ENCODE peak calls at places on chromosomes 4 and X, in five cellular contexts. O, Q, L, T and W are unnamed samples.

GRCh38 chr4:128228778-128229457 is 58.7 kb downstream of the PGRMC2 start:
- DNase-seq in O (no peak), Q (no peak), L (no peak), T (no peak), W (no peak)

GRCh38 chrX:16869393-16870094 is 618 bp downstream of the RBBP7 start:
- DNase-seq in O (no peak), Q (no peak), L (no peak), T (no peak), W (peak)

GRCh38 chr4:94976371-94977011 is 218.7 kb downstream of the BMPR1B start:
- DNase-seq in O (no peak), Q (no peak), L (no peak), T (no peak), W (no peak)

GRCh38 chr4:143294310-143294709 is 42.4 kb upstream of the GAB1 start:
- DNase-seq in O (no peak), Q (no peak), L (no peak), T (no peak), W (no peak)

GRCh38 chrX:135194684-135195083 is 23.5 kb upstream of the CT55 start:
- DNase-seq in O (no peak), Q (peak), L (no peak), T (no peak), W (no peak)

GRCh38 chr4:117771647-117772337 is 262.5 kb upstream of the NDST3 start:
- DNase-seq in O (no peak), Q (peak), L (no peak), T (no peak), W (no peak)

GRCh38 chr4:5079581-5079980 is 28.3 kb downstream of the STK32B start:
- DNase-seq in O (no peak), Q (no peak), L (no peak), T (no peak), W (no peak)

GRCh38 chr4:119139316-119139715 is 3.7 kb downstream of the MYOZ2 start:
- DNase-seq in O (no peak), Q (no peak), L (no peak), T (no peak), W (no peak)

GRCh38 chr4:6855692-6856297 is 53.8 kb upstream of the TBC1D14 start:
- DNase-seq in O (peak), Q (no peak), L (no peak), T (peak), W (peak)

GRCh38 chrX:14362731-14363130 is 166.6 kb upstream of the GLRA2 start:
- DNase-seq in O (no peak), Q (no peak), L (no peak), T (no peak), W (no peak)

GRCh38 chrX:119251381-119251780 is 15.3 kb downstream of the PGRMC1 start:
- DNase-seq in O (no peak), Q (no peak), L (no peak), T (no peak), W (no peak)

GRCh38 chrX:8731579-8732395 is at the start of gene ANOS1:
- DNase-seq in O (no peak), Q (no peak), L (no peak), T (no peak), W (no peak)

DNA sequence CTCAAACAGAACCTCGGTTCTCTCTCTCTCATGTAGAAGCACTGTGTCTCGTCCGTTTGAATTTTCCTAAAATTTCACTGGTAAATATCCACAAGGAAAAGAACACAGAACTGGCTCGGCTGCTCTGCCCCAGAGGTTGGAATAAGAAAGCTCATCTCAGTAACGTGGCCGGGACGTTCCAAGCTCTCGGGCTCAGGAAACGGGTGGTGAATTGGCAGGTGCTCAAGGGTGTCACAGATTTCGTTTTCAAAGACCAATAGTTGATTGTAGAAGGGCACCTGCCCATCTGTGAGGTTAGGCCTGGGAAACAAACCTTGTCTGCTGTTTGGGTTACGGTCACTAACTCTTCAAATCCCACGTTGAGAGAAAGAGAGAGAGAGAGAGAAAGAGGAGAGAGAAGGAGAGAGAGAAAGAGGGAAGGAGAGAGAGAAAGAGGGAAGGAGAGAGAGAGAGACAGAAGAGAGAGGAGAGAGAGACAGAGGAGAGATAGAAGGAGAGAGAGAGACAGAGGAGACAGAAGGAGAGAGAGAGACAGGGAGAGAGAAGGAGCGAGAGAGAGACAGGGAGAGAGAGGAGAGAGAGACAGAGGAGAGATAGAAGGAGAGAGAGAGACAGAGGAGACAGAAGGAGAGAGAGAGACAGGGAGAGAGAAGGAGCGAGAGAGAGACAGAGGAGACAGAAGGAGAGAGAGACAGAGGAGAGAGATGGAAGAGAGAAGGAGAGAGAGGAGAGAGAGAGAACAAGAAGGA is 106.6 kb downstream of the CRLF2 start:
- DNase-seq in O (no peak), Q (no peak), L (no peak), T (no peak), W (no peak)
- TF ChIP-seq TAF1 in O (no peak), Q (no peak), L (no peak), T (no peak), W (no peak)

GRCh38 chrX:65994519-65995501 is 45.1 kb downstream of the VSIG4 start:
- DNase-seq in O (no peak), Q (no peak), L (no peak), T (no peak), W (no peak)
- TF ChIP-seq POLR2A in O (no peak), Q (no peak), L (no peak), T (no peak), W (no peak)

DNA sequence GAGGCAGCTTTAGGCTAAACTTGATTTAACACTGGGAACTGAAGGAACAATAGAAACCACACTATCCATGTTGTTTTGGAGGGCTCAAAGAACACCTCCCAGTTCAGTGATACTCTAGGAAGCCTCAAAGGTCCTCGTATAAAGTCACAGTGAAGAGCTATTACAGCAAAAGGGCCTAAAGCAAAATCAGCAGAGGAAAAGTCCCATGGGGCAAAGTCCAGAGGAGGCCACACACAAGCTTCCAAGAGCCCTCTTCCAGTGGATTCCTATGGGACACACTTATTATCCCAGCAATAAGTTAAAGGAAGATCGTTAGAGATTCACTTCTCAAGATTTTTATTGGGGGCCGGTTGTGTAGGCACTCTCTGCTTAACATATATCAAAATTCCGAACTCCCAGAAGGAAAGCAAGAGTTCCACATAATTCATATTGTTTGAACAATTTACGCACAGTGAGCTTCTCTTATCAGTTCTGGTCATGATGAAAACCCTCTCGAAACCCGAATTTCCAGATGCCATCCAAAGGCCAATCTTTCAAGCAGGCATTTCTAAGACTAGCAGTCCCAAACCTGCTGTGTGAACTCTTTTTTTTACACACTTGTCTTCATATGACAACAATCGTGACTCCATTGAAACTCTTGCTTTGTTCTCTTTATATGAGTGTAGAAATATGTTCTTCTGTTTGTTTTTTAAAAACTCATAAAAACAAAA is 53.7 kb downstream of the ANXA5 start:
- DNase-seq in O (no peak), Q (no peak), L (no peak), T (peak), W (no peak)
- TF ChIP-seq POLR2AphosphoS5 in O (no peak), Q (no peak), L (no peak), T (no peak), W (no peak)

GRCh38 chrX:24494544-24495113 is 29.5 kb downstream of the PDK3 start:
- DNase-seq in O (no peak), Q (no peak), L (no peak), T (peak), W (no peak)
- TF ChIP-seq TAF1 in O (no peak), Q (no peak), L (no peak), T (no peak), W (no peak)

DNA sequence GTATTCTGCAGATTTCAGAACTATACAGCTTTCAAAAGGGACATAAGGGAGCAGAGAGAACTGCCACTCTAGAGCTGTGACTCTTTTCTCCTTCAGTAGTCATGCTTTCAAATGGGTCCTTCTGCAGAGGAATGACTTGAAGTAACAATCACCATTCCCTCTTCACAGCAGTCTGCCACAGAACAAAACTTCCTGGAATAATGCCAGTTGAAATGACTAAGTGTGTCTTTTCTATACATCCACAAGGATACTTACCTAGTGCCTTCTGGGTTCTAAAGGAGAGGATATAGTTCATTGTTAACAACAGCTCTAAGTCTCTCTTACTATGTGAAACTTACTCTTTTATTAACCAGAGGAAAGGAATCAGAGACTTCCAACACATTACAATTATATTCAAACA is 515.3 kb upstream of the ATOH1 start:
- DNase-seq in O (no peak), Q (no peak), L (no peak), T (no peak), W (no peak)
- TF ChIP-seq POLR2A in O (no peak), Q (no peak), L (no peak), T (no peak), W (no peak)

GRCh38 chrX:2696698-2697215 is 5.7 kb downstream of the CD99 start:
- DNase-seq in O (peak), Q (no peak), L (peak), T (no peak), W (no peak)
- TF ChIP-seq POLR2AphosphoS5 in O (no peak), Q (no peak), L (no peak), T (no peak), W (no peak)

GRCh38 chrX:68114573-68115199 is 318.6 kb downstream of the OPHN1 start:
- DNase-seq in O (no peak), Q (no peak), L (no peak), T (no peak), W (no peak)
- TF ChIP-seq TAF1 in O (no peak), Q (no peak), L (no peak), T (no peak), W (no peak)

GRCh38 chrX:71254092-71254941 is at the start of gene ZMYM3:
- DNase-seq in O (peak), Q (no peak), L (peak), T (peak), W (peak)
- TF ChIP-seq POLR2A in O (peak), Q (no peak), L (peak), T (peak), W (peak)

DNA sequence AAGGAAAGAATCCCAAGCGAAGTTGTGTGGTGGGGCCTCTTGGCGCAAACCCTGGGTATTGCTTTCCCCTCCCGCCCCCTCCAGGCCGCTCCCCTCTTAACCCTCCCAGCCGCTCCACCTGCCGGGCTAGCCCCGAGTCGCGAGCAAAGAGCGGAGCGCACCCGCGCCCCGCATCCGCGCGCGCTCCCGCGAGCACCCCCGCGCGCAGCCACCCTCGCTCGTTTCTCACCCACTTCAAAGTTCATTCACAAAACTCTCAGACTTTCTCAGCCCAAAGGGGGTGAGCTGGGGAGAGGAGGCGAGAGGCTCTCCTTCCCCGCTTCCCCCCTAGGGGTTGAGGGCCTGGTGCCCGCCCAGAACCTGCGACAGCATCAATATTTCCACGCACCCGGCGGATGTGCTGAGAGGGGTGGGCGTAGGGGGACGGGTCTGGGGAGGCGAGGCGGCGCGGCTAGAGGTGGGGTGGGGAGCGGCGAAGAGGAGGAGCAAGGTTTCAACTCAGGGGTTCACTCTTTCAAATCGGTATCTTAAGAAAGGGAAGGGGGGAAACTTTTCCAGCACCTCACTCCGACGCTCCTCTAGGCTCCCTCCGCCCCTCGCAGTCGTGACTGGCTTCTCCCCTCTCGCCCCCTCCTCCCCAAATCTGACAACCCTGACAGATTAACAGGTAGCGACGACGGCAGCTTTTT is 1.8 kb downstream of the MAML3 start:
- DNase-seq in O (no peak), Q (no peak), L (peak), T (no peak), W (peak)
- TF ChIP-seq POLR2AphosphoS5 in O (no peak), Q (no peak), L (no peak), T (no peak), W (no peak)